ENCODE peak calls at places on chromosomes 5 and 9, in four cellular contexts. F is GM13977; R is activated T-helper 1 cell treated with anti-CD3 and anti-CD28 coated beads, Interleukin-12 subunit alpha, Interleukin-12 subunit beta, Interleukin-2, Interleukin-4 antibody, amounts not matched to agents 30 ng/mL and 10 ng/mL and 1 ng/mL, durations not matched to agents 14 hours and 24 hours and 36 hours; G is adrenal gland. Y is an unnamed sample.

GRCh38 chr5:56278267-56278826 is 45.2 kb upstream of the ANKRD55 start:
- DNase-seq in F (no peak), G (no peak), R (no peak), Y (no peak)

GRCh38 chr5:53378590-53379247 is 101.7 kb upstream of the FST start:
- DNase-seq in G (no peak), F (no peak), R (no peak), Y (no peak)

GRCh38 chr9:87479801-87480201 is 17.9 kb upstream of the DAPK1 start:
- DNase-seq in R (no peak), F (peak), G (peak), Y (no peak)

GRCh38 chr5:39080597-39081204 is 6.5 kb upstream of the RICTOR start:
- DNase-seq in F (peak), G (peak), R (no peak), Y (peak)

GRCh38 chr5:77306531-77306930 is 96.1 kb downstream of the PDE8B start:
- DNase-seq in F (no peak), R (no peak), G (no peak), Y (no peak)

GRCh38 chr9:119215651-119216050 is 153.6 kb downstream of the BRINP1 start:
- DNase-seq in R (no peak), F (no peak), G (no peak), Y (no peak)

GRCh38 chr5:155936520-155937406 is 390.2 kb upstream of the SGCD start:
- DNase-seq in G (no peak), F (no peak), R (no peak), Y (peak)

GRCh38 chr5:173288632-173289031 is 39.6 kb downstream of the STC2 start:
- DNase-seq in F (no peak), G (no peak), R (no peak), Y (no peak)

GRCh38 chr5:4447657-4448056 is 692.5 kb upstream of the ADAMTS16 start:
- DNase-seq in G (no peak), F (no peak), R (no peak), Y (no peak)

Y was measured in NCI-H82.